ENCODE peak calls at places on chromosomes 6 and 20, in seven cellular contexts. One of them, this sample, is unnamed.

GRCh38 chr6:1312193-1312443 is 220 bp downstream of the FOXQ1 start:
- DNase-seq in NCI-H1105: no peak
- DNase-seq in AG09309: no peak
- DNase-seq in CD8-positive, alpha-beta memory T cell: no peak
- DNase-seq in BJ: no peak
- DNase-seq in Kasumi-1: no peak
- DNase-seq in anterior cingulate cortex: no peak
- DNase-seq in this sample: no peak

GRCh38 chr20:1964659-1965405 is 29.0 kb downstream of the PDYN start:
- DNase-seq in NCI-H1105: no peak
- DNase-seq in CD8-positive, alpha-beta memory T cell: no peak
- DNase-seq in anterior cingulate cortex: no peak
- DNase-seq in BJ: no peak
- DNase-seq in AG09309: no peak
- DNase-seq in Kasumi-1: no peak
- DNase-seq in this sample: no peak

GRCh38 chr20:48709744-48710143 is 118.1 kb downstream of the PREX1 start:
- DNase-seq in AG09309: no peak
- DNase-seq in NCI-H1105: no peak
- DNase-seq in Kasumi-1: no peak
- DNase-seq in anterior cingulate cortex: peak
- DNase-seq in BJ: no peak
- DNase-seq in CD8-positive, alpha-beta memory T cell: no peak
- DNase-seq in this sample: no peak

GRCh38 chr6:12801141-12801540 is 84.6 kb downstream of the PHACTR1 start:
- DNase-seq in CD8-positive, alpha-beta memory T cell: no peak
- DNase-seq in AG09309: no peak
- DNase-seq in BJ: no peak
- DNase-seq in Kasumi-1: no peak
- DNase-seq in NCI-H1105: no peak
- DNase-seq in anterior cingulate cortex: no peak
- DNase-seq in this sample: no peak

GRCh38 chr6:158781692-158782373 is 37.3 kb downstream of the EZR start:
- DNase-seq in BJ: no peak
- DNase-seq in AG09309: no peak
- DNase-seq in anterior cingulate cortex: no peak
- DNase-seq in NCI-H1105: no peak
- DNase-seq in CD8-positive, alpha-beta memory T cell: no peak
- DNase-seq in Kasumi-1: no peak
- DNase-seq in this sample: no peak

GRCh38 chr20:12660918-12661317 is 347.9 kb upstream of the SPTLC3 start:
- DNase-seq in Kasumi-1: peak
- DNase-seq in CD8-positive, alpha-beta memory T cell: no peak
- DNase-seq in NCI-H1105: no peak
- DNase-seq in BJ: no peak
- DNase-seq in anterior cingulate cortex: no peak
- DNase-seq in AG09309: no peak
- DNase-seq in this sample: no peak

GRCh38 chr20:59994697-59995122 is 36.5 kb downstream of the CDH26 start:
- DNase-seq in AG09309: no peak
- DNase-seq in BJ: no peak
- DNase-seq in CD8-positive, alpha-beta memory T cell: no peak
- DNase-seq in NCI-H1105: no peak
- DNase-seq in anterior cingulate cortex: no peak
- DNase-seq in Kasumi-1: peak
- DNase-seq in this sample: no peak

GRCh38 chr20:45193331-45193730 is 13.5 kb upstream of the SEMG1 start:
- DNase-seq in Kasumi-1: no peak
- DNase-seq in BJ: no peak
- DNase-seq in AG09309: no peak
- DNase-seq in anterior cingulate cortex: no peak
- DNase-seq in NCI-H1105: no peak
- DNase-seq in CD8-positive, alpha-beta memory T cell: no peak
- DNase-seq in this sample: no peak

GRCh38 chr6:84685983-84686584 is 78.3 kb downstream of the TBX18 start:
- DNase-seq in Kasumi-1: peak
- DNase-seq in NCI-H1105: no peak
- DNase-seq in CD8-positive, alpha-beta memory T cell: no peak
- DNase-seq in AG09309: no peak
- DNase-seq in BJ: no peak
- DNase-seq in anterior cingulate cortex: no peak
- DNase-seq in this sample: no peak

GRCh38 chr20:53767206-53767924 is 173.7 kb upstream of the ZNF217 start:
- DNase-seq in AG09309: no peak
- DNase-seq in Kasumi-1: no peak
- DNase-seq in anterior cingulate cortex: no peak
- DNase-seq in BJ: no peak
- DNase-seq in NCI-H1105: no peak
- DNase-seq in CD8-positive, alpha-beta memory T cell: no peak
- DNase-seq in this sample: no peak

GRCh38 chr20:34129518-34130162 is 17.6 kb upstream of the EIF2S2 start:
- DNase-seq in AG09309: peak
- DNase-seq in CD8-positive, alpha-beta memory T cell: peak
- DNase-seq in BJ: no peak
- DNase-seq in NCI-H1105: peak
- DNase-seq in anterior cingulate cortex: peak
- DNase-seq in Kasumi-1: peak
- DNase-seq in this sample: peak

GRCh38 chr6:52288216-52288615 is 3.7 kb upstream of the MCM3 start:
- DNase-seq in BJ: no peak
- DNase-seq in AG09309: no peak
- DNase-seq in Kasumi-1: no peak
- DNase-seq in CD8-positive, alpha-beta memory T cell: no peak
- DNase-seq in anterior cingulate cortex: no peak
- DNase-seq in NCI-H1105: no peak
- DNase-seq in this sample: no peak

GRCh38 chr6:157546366-157546765 is 165.4 kb downstream of the ZDHHC14 start:
- DNase-seq in NCI-H1105: no peak
- DNase-seq in BJ: no peak
- DNase-seq in AG09309: no peak
- DNase-seq in CD8-positive, alpha-beta memory T cell: no peak
- DNase-seq in Kasumi-1: no peak
- DNase-seq in anterior cingulate cortex: no peak
- DNase-seq in this sample: no peak

GRCh38 chr20:4645109-4645508 is 76.6 kb upstream of the PRND start:
- DNase-seq in NCI-H1105: no peak
- DNase-seq in AG09309: no peak
- DNase-seq in BJ: no peak
- DNase-seq in CD8-positive, alpha-beta memory T cell: no peak
- DNase-seq in anterior cingulate cortex: no peak
- DNase-seq in Kasumi-1: no peak
- DNase-seq in this sample: no peak

GRCh38 chr6:51350308-51350904 is 531.7 kb downstream of the TFAP2B start:
- DNase-seq in NCI-H1105: no peak
- DNase-seq in AG09309: no peak
- DNase-seq in Kasumi-1: peak
- DNase-seq in CD8-positive, alpha-beta memory T cell: no peak
- DNase-seq in BJ: no peak
- DNase-seq in anterior cingulate cortex: no peak
- DNase-seq in this sample: no peak

GRCh38 chr20:2693286-2693995 is 861 bp downstream of the EBF4 start:
- DNase-seq in AG09309: no peak
- DNase-seq in CD8-positive, alpha-beta memory T cell: peak
- DNase-seq in anterior cingulate cortex: peak
- DNase-seq in NCI-H1105: peak
- DNase-seq in Kasumi-1: no peak
- DNase-seq in BJ: no peak
- DNase-seq in this sample: peak

GRCh38 chr6:43736211-43736786 is 33.7 kb upstream of the VEGFA start:
- DNase-seq in BJ: no peak
- DNase-seq in CD8-positive, alpha-beta memory T cell: no peak
- DNase-seq in Kasumi-1: no peak
- DNase-seq in AG09309: no peak
- DNase-seq in NCI-H1105: no peak
- DNase-seq in anterior cingulate cortex: no peak
- DNase-seq in this sample: no peak

GRCh38 chr6:131948692-131949614 is 2.2 kb downstream of the CCN2 start:
- DNase-seq in anterior cingulate cortex: no peak
- DNase-seq in CD8-positive, alpha-beta memory T cell: no peak
- DNase-seq in AG09309: peak
- DNase-seq in BJ: peak
- DNase-seq in Kasumi-1: no peak
- DNase-seq in NCI-H1105: no peak
- DNase-seq in this sample: no peak

GRCh38 chr20:47220161-47220582 is 136.3 kb downstream of the ZMYND8 start:
- DNase-seq in AG09309: no peak
- DNase-seq in anterior cingulate cortex: no peak
- DNase-seq in NCI-H1105: peak
- DNase-seq in Kasumi-1: peak
- DNase-seq in BJ: no peak
- DNase-seq in CD8-positive, alpha-beta memory T cell: peak
- DNase-seq in this sample: peak

GRCh38 chr6:52503853-52504777 is 72.7 kb downstream of the TRAM2 start:
- DNase-seq in CD8-positive, alpha-beta memory T cell: no peak
- DNase-seq in NCI-H1105: peak
- DNase-seq in BJ: no peak
- DNase-seq in Kasumi-1: no peak
- DNase-seq in anterior cingulate cortex: no peak
- DNase-seq in AG09309: no peak
- DNase-seq in this sample: no peak

GRCh38 chr6:104325341-104326172 is 534.2 kb downstream of the HACE1 start:
- DNase-seq in CD8-positive, alpha-beta memory T cell: no peak
- DNase-seq in NCI-H1105: no peak
- DNase-seq in anterior cingulate cortex: no peak
- DNase-seq in AG09309: no peak
- DNase-seq in BJ: no peak
- DNase-seq in Kasumi-1: peak
- DNase-seq in this sample: no peak

GRCh38 chr20:50980851-50981713 is 22.5 kb downstream of the MOCS3 start:
- DNase-seq in Kasumi-1: peak
- DNase-seq in BJ: no peak
- DNase-seq in CD8-positive, alpha-beta memory T cell: peak
- DNase-seq in NCI-H1105: peak
- DNase-seq in AG09309: no peak
- DNase-seq in anterior cingulate cortex: peak
- DNase-seq in this sample: peak

GRCh38 chr20:50574586-50574985 is 64.4 kb downstream of the PTPN1 start:
- DNase-seq in NCI-H1105: no peak
- DNase-seq in anterior cingulate cortex: no peak
- DNase-seq in CD8-positive, alpha-beta memory T cell: no peak
- DNase-seq in Kasumi-1: no peak
- DNase-seq in BJ: no peak
- DNase-seq in AG09309: no peak
- DNase-seq in this sample: no peak

GRCh38 chr6:30227763-30228487 is 14.7 kb upstream of the TRIM26 start:
- DNase-seq in Kasumi-1: no peak
- DNase-seq in CD8-positive, alpha-beta memory T cell: no peak
- DNase-seq in BJ: no peak
- DNase-seq in NCI-H1105: no peak
- DNase-seq in AG09309: no peak
- DNase-seq in anterior cingulate cortex: no peak
- DNase-seq in this sample: no peak

GRCh38 chr6:16332175-16332542 is 93.8 kb downstream of the GMPR start:
- DNase-seq in Kasumi-1: peak
- DNase-seq in CD8-positive, alpha-beta memory T cell: peak
- DNase-seq in anterior cingulate cortex: peak
- DNase-seq in AG09309: no peak
- DNase-seq in BJ: no peak
- DNase-seq in NCI-H1105: peak
- DNase-seq in this sample: peak

GRCh38 chr6:3531481-3531880 is 74.6 kb upstream of the SLC22A23 start:
- DNase-seq in Kasumi-1: no peak
- DNase-seq in NCI-H1105: no peak
- DNase-seq in anterior cingulate cortex: no peak
- DNase-seq in CD8-positive, alpha-beta memory T cell: no peak
- DNase-seq in BJ: no peak
- DNase-seq in AG09309: no peak
- DNase-seq in this sample: no peak

GRCh38 chr6:57013501-57013900 is 33.0 kb upstream of the KIAA1586 start:
- DNase-seq in AG09309: peak
- DNase-seq in NCI-H1105: no peak
- DNase-seq in Kasumi-1: no peak
- DNase-seq in anterior cingulate cortex: no peak
- DNase-seq in CD8-positive, alpha-beta memory T cell: no peak
- DNase-seq in BJ: peak
- DNase-seq in this sample: no peak

GRCh38 chr6:16688984-16689636 is 72.2 kb downstream of the ATXN1 start:
- DNase-seq in AG09309: no peak
- DNase-seq in NCI-H1105: no peak
- DNase-seq in BJ: no peak
- DNase-seq in Kasumi-1: no peak
- DNase-seq in anterior cingulate cortex: no peak
- DNase-seq in CD8-positive, alpha-beta memory T cell: no peak
- DNase-seq in this sample: no peak

GRCh38 chr6:44431118-44431725 is 43.7 kb downstream of the CDC5L start:
- DNase-seq in anterior cingulate cortex: no peak
- DNase-seq in AG09309: peak
- DNase-seq in CD8-positive, alpha-beta memory T cell: peak
- DNase-seq in Kasumi-1: peak
- DNase-seq in BJ: no peak
- DNase-seq in NCI-H1105: no peak
- DNase-seq in this sample: peak

GRCh38 chr6:10425973-10426780 is 11.3 kb upstream of the TFAP2A start:
- DNase-seq in BJ: no peak
- DNase-seq in CD8-positive, alpha-beta memory T cell: no peak
- DNase-seq in anterior cingulate cortex: no peak
- DNase-seq in AG09309: no peak
- DNase-seq in NCI-H1105: no peak
- DNase-seq in Kasumi-1: no peak
- DNase-seq in this sample: no peak

GRCh38 chr6:126041516-126042447 is 55.4 kb downstream of the TRMT11 start:
- DNase-seq in Kasumi-1: no peak
- DNase-seq in anterior cingulate cortex: no peak
- DNase-seq in CD8-positive, alpha-beta memory T cell: no peak
- DNase-seq in BJ: no peak
- DNase-seq in NCI-H1105: no peak
- DNase-seq in AG09309: no peak
- DNase-seq in this sample: no peak

GRCh38 chr6:121791396-121792315 is 356.2 kb downstream of the GJA1 start:
- DNase-seq in Kasumi-1: no peak
- DNase-seq in BJ: no peak
- DNase-seq in AG09309: peak
- DNase-seq in CD8-positive, alpha-beta memory T cell: no peak
- DNase-seq in NCI-H1105: no peak
- DNase-seq in anterior cingulate cortex: no peak
- DNase-seq in this sample: no peak

GRCh38 chr6:18308070-18308735 is 43.9 kb upstream of the DEK start:
- DNase-seq in Kasumi-1: no peak
- DNase-seq in anterior cingulate cortex: no peak
- DNase-seq in CD8-positive, alpha-beta memory T cell: no peak
- DNase-seq in AG09309: peak
- DNase-seq in BJ: peak
- DNase-seq in NCI-H1105: no peak
- DNase-seq in this sample: no peak

GRCh38 chr20:57625181-57625958 is 5.1 kb upstream of the ZBP1 start:
- DNase-seq in CD8-positive, alpha-beta memory T cell: no peak
- DNase-seq in BJ: no peak
- DNase-seq in NCI-H1105: no peak
- DNase-seq in AG09309: no peak
- DNase-seq in Kasumi-1: no peak
- DNase-seq in anterior cingulate cortex: no peak
- DNase-seq in this sample: no peak

GRCh38 chr6:88952065-88952704 is 11.2 kb downstream of the RNGTT start:
- DNase-seq in NCI-H1105: no peak
- DNase-seq in AG09309: no peak
- DNase-seq in BJ: no peak
- DNase-seq in Kasumi-1: no peak
- DNase-seq in anterior cingulate cortex: no peak
- DNase-seq in CD8-positive, alpha-beta memory T cell: no peak
- DNase-seq in this sample: no peak

GRCh38 chr20:17646209-17646717 is 35.8 kb downstream of the RRBP1 start:
- DNase-seq in AG09309: no peak
- DNase-seq in CD8-positive, alpha-beta memory T cell: no peak
- DNase-seq in anterior cingulate cortex: no peak
- DNase-seq in Kasumi-1: no peak
- DNase-seq in BJ: no peak
- DNase-seq in NCI-H1105: peak
- DNase-seq in this sample: no peak